ENCODE peak calls at places on chromosomes 7 and 10, in ten cellular contexts. B, F, L, I, J, K, M, P, Q and X are unnamed samples.

GRCh38 chr10:55266797-55267196 is 465.8 kb upstream of the PCDH15 start:
- DNase-seq in B (no peak), F (no peak), L (no peak), I (no peak), J (no peak), K (no peak), M (no peak), P (no peak), Q (no peak), X (no peak)

GRCh38 chr10:89490589-89491335 is 44.6 kb downstream of the SLC16A12 start:
- DNase-seq in B (no peak), F (no peak), L (no peak), I (no peak), J (no peak), K (no peak), M (no peak), P (no peak), Q (no peak), X (no peak)

GRCh38 chr7:30349816-30350215 is 65.4 kb downstream of the ZNRF2 start:
- DNase-seq in B (no peak), F (no peak), L (no peak), I (no peak), J (no peak), K (no peak), M (no peak), P (no peak), Q (no peak), X (no peak)

GRCh38 chr7:84161398-84161797 is 33.2 kb downstream of the SEMA3A start:
- DNase-seq in B (no peak), F (peak; percentile 9), L (no peak), I (no peak), J (no peak), K (no peak), M (no peak), P (no peak), Q (no peak), X (no peak)

GRCh38 chr7:30873207-30873606 is 38.4 kb upstream of the AQP1 start:
- DNase-seq in B (no peak), F (no peak), L (no peak), I (no peak), J (no peak), K (no peak), M (no peak), P (no peak), Q (no peak), X (no peak)

GRCh38 chr7:81775560-81775959 is 5.7 kb upstream of the HGF start:
- DNase-seq in B (no peak), F (no peak), L (no peak), I (no peak), J (no peak), K (no peak), M (no peak), P (no peak), Q (no peak), X (no peak)

GRCh38 chr10:132493246-132493755 is 44.3 kb upstream of the INPP5A start:
- DNase-seq in B (no peak), F (no peak), L (no peak), I (no peak), J (no peak), K (no peak), M (no peak), P (no peak), Q (no peak), X (no peak)

GRCh38 chr7:2969398-2970306 is 74.0 kb downstream of the CARD11 start:
- DNase-seq in B (no peak), F (no peak), L (no peak), I (no peak), J (no peak), K (no peak), M (peak; percentile 4), P (no peak), Q (no peak), X (no peak)

GRCh38 chr7:72037494-72037893 is 374.6 kb downstream of the CALN1 start:
- DNase-seq in B (no peak), F (no peak), L (no peak), I (no peak), J (no peak), K (no peak), M (no peak), P (no peak), Q (no peak), X (no peak)

GRCh38 chr7:11191574-11192220 is 218.0 kb downstream of the PHF14 start:
- DNase-seq in B (no peak), F (no peak), L (no peak), I (no peak), J (no peak), K (no peak), M (no peak), P (no peak), Q (no peak), X (no peak)

GRCh38 chr10:128095753-128096469 is 30.3 kb downstream of the MKI67 start:
- DNase-seq in B (no peak), F (no peak), L (no peak), I (no peak), J (no peak), K (no peak), M (no peak), P (no peak), Q (no peak), X (no peak)

GRCh38 chr7:39073432-39073831 is 95.7 kb downstream of the POU6F2 start:
- DNase-seq in B (no peak), F (no peak), L (no peak), I (no peak), J (no peak), K (peak; percentile 15), M (no peak), P (no peak), Q (no peak), X (peak; percentile 66)

GRCh38 chr7:372939-373791 is 83.2 kb downstream of the FOXL3 start:
- DNase-seq in B (no peak), F (no peak), L (no peak), I (peak; percentile 90), J (no peak), K (no peak), M (peak; percentile 56), P (no peak), Q (no peak), X (peak; percentile 13)

GRCh38 chr10:133438711-133439273 is 14.4 kb upstream of the SPRN start:
- DNase-seq in B (peak; percentile 29), F (peak; percentile 31), L (peak; percentile 4), I (no peak), J (no peak), K (peak; percentile 44), M (peak; percentile 51), P (peak; percentile 37), Q (no peak), X (no peak)

GRCh38 chr7:111827863-111828504 is 265.7 kb upstream of the IMMP2L start:
- DNase-seq in B (no peak), F (peak; percentile 62), L (peak; percentile 63), I (no peak), J (no peak), K (peak; percentile 86), M (no peak), P (peak; percentile 73), Q (no peak), X (no peak)

GRCh38 chr10:92240289-92241157 is 50.4 kb downstream of the CPEB3 start:
- DNase-seq in B (peak; percentile 79), F (peak; percentile 70), L (peak; percentile 17), I (peak; percentile 70), J (no peak), K (peak; percentile 66), M (peak; percentile 78), P (peak; percentile 85), Q (no peak), X (peak; percentile 30)

GRCh38 chr7:98305951-98306535 is 24.6 kb downstream of the BRI3 start:
- DNase-seq in B (no peak), F (no peak), L (no peak), I (no peak), J (no peak), K (no peak), M (no peak), P (no peak), Q (no peak), X (no peak)

GRCh38 chr10:5033061-5033770 is 29.6 kb upstream of the AKR1C2 start:
- DNase-seq in B (no peak), F (peak; percentile 74), L (peak; percentile 62), I (no peak), J (no peak), K (peak; percentile 2), M (no peak), P (peak; percentile 85), Q (no peak), X (no peak)

GRCh38 chr10:32065871-32066270 is 9.6 kb upstream of the KIF5B start:
- DNase-seq in B (peak; percentile 54), F (peak; percentile 71), L (no peak), I (no peak), J (no peak), K (no peak), M (no peak), P (peak; percentile 76), Q (no peak), X (no peak)

GRCh38 chr7:77940647-77941046 is 142.1 kb downstream of the PHTF2 start:
- DNase-seq in B (peak; percentile 12), F (peak; percentile 52), L (peak; percentile 8), I (no peak), J (no peak), K (peak; percentile 55), M (no peak), P (peak; percentile 75), Q (no peak), X (no peak)

GRCh38 chr10:3009341-3009740 is 58.0 kb upstream of the PFKP start:
- DNase-seq in B (no peak), F (no peak), L (no peak), I (no peak), J (no peak), K (no peak), M (no peak), P (no peak), Q (no peak), X (no peak)

GRCh38 chr7:45028138-45028919 is 28.3 kb downstream of the CCM2 start:
- DNase-seq in B (no peak), F (no peak), L (no peak), I (no peak), J (no peak), K (no peak), M (no peak), P (no peak), Q (no peak), X (no peak)

GRCh38 chr10:34721201-34721840 is 93.8 kb downstream of the PARD3 start:
- DNase-seq in B (no peak), F (peak; percentile 80), L (no peak), I (no peak), J (no peak), K (no peak), M (no peak), P (peak; percentile 75), Q (no peak), X (no peak)